ENCODE peak calls at places on chromosomes 12 and 14, in five cellular contexts. B is cardiac muscle cell, Q is esophagus muscularis mucosa, V is neural progenitor cell, M is A549. W is an unnamed sample.

GRCh38 chr14:53929871-53930685 is 26.5 kb downstream of the BMP4 start:
- DNase-seq in Q (no peak), B (no peak), M (peak), V (peak), W (no peak)

GRCh38 chr14:72948481-72949138 is 22.3 kb downstream of the DCAF4 start:
- DNase-seq in Q (no peak), B (peak), V (peak), M (peak), W (no peak)

GRCh38 chr14:68688872-68689371 is 103.9 kb downstream of the ZFP36L1 start:
- DNase-seq in V (peak), B (peak), M (no peak), Q (no peak), W (no peak)

GRCh38 chr12:102474438-102475064 is 5.8 kb downstream of the IGF1 start:
- DNase-seq in M (no peak), Q (no peak), B (no peak), V (no peak), W (no peak)

GRCh38 chr14:92561906-92562489 is 48.4 kb downstream of the RIN3 start:
- DNase-seq in M (no peak), Q (no peak), B (no peak), V (no peak), W (no peak)

GRCh38 chr12:40446385-40446784 is 221.6 kb downstream of the LRRK2 start:
- DNase-seq in V (peak), M (peak), B (no peak), Q (no peak), W (no peak)

GRCh38 chr14:89259951-89260350 is 157.1 kb downstream of the FOXN3 start:
- DNase-seq in M (no peak), V (no peak), B (no peak), Q (no peak), W (peak)

GRCh38 chr14:67241416-67242362 is at the start of gene PALS1:
- DNase-seq in B (peak), V (no peak), Q (peak), M (peak), W (peak)

GRCh38 chr12:129681151-129681550 is 222.7 kb downstream of the TMEM132D start:
- DNase-seq in Q (peak), M (no peak), B (no peak), V (no peak), W (no peak)

GRCh38 chr12:59940676-59941342 is 345.0 kb downstream of the SLC16A7 start:
- DNase-seq in V (no peak), Q (no peak), M (no peak), B (no peak), W (no peak)

GRCh38 chr14:22982013-22982476 is 306 bp downstream of the AJUBA start:
- DNase-seq in Q (no peak), M (no peak), B (no peak), V (no peak), W (no peak)

GRCh38 chr12:14167005-14167628 is 185.7 kb upstream of the GRIN2B start:
- DNase-seq in V (peak), B (peak), Q (no peak), M (peak), W (no peak)

GRCh38 chr14:36944307-36945010 is 227.9 kb downstream of the SLC25A21 start:
- DNase-seq in Q (no peak), V (no peak), M (no peak), B (no peak), W (no peak)

GRCh38 chr12:111155020-111155419 is 213.9 kb downstream of the PHETA1 start:
- DNase-seq in Q (no peak), B (no peak), M (no peak), V (no peak), W (no peak)

GRCh38 chr12:30805959-30806358 is 51.2 kb upstream of the CAPRIN2 start:
- DNase-seq in M (no peak), Q (peak), V (no peak), B (no peak), W (no peak)

GRCh38 chr14:71415404-71415690 is 508.1 kb downstream of the PCNX1 start:
- DNase-seq in V (no peak), M (no peak), Q (no peak), B (peak), W (no peak)

GRCh38 chr14:54567224-54567633 is 301 bp downstream of the SAMD4A start:
- DNase-seq in B (peak), V (peak), M (no peak), Q (no peak), W (no peak)

GRCh38 chr12:65443038-65443437 is 164.6 kb downstream of the MSRB3 start:
- DNase-seq in M (no peak), B (no peak), V (no peak), Q (no peak), W (no peak)

GRCh38 chr12:120719072-120719471 is 6.6 kb upstream of the ACADS start:
- DNase-seq in M (no peak), Q (no peak), B (no peak), V (no peak), W (no peak)

GRCh38 chr12:27577688-27578087 is 53.7 kb downstream of the PPFIBP1 start:
- DNase-seq in V (no peak), B (no peak), M (no peak), Q (no peak), W (no peak)

GRCh38 chr12:27576667-27577347 is 52.8 kb downstream of the PPFIBP1 start:
- DNase-seq in M (no peak), Q (no peak), B (no peak), V (no peak), W (no peak)

GRCh38 chr12:27575780-27576154 is 51.8 kb downstream of the PPFIBP1 start:
- DNase-seq in B (no peak), M (no peak), Q (no peak), V (no peak), W (no peak)

GRCh38 chr12:27573972-27574371 is 50.0 kb downstream of the PPFIBP1 start:
- DNase-seq in V (no peak), B (peak), Q (no peak), M (no peak), W (no peak)

GRCh38 chr12:27575099-27575779 is 51.2 kb downstream of the PPFIBP1 start:
- DNase-seq in V (no peak), B (no peak), Q (no peak), M (no peak), W (no peak)
- H3K27ac ChIP-seq in V (no peak), B (no peak), Q (no peak), M (no peak), W (peak)

GRCh38 chr12:54010972-54011664 is 2.3 kb downstream of the HOXC8 start:
- DNase-seq in Q (no peak), V (no peak), B (no peak), M (no peak), W (no peak)
- H3K4me3 ChIP-seq in Q (no peak), V (no peak), B (no peak), M (no peak), W (no peak)

GRCh38 chr12:67647547-67648305 is 819 bp upstream of the DYRK2 start:
- DNase-seq in Q (no peak), M (peak), B (peak), V (peak), W (peak)

GRCh38 chr12:67649165-67650126 is 901 bp downstream of the DYRK2 start:
- DNase-seq in B (no peak), V (peak), M (peak), Q (no peak), W (no peak)

GRCh38 chr12:67650127-67650495 is 1.6 kb downstream of the DYRK2 start:
- DNase-seq in B (no peak), M (peak), V (peak), Q (no peak), W (no peak)

GRCh38 chr12:67647251-67647546 is 1.3 kb upstream of the DYRK2 start:
- DNase-seq in V (peak), Q (no peak), M (no peak), B (no peak), W (no peak)

DNA sequence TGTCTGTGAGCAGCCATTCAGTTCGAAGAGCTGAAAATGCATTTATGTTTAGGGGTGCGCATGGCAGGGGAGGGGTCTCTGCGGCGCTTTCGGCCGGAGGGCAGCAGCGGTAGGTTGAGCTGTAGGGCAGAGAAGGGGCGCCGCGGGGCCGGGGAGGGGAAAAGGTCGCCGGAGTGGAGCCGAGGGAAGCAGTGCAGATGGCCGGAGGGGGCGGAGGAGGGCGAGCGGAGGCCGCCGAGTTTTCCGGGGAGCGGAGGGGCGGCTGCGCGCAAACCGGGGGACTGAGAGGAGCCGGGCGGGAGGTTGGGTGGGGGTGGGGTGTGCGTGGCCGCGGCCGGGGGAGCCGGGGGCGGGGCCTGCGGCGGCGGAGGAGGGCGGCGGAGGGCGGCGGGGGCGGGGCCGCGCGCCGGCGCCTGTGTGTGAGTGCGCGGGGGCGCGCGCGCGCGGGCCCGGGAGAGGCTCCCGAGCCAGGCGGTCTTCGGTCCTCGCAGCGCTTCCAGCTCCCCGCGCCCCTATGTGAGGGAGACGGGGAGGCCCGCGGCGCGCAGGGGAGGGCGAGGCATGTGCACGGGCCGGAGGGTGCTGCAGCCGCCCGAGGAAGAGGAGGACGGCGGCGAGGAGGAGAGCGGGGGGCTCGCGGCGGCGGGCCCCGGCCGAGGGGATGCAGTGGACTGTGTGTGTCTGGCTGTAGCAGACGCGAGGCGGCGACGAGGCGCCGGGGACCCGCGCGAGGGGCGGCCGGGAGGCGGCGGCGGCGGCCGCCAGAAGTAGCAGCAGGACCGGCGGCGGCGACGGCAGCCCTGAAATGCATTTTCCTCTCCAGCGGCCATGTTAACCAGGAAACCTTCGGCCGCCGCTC is at the start of gene DYRK2:
- DNase-seq in Q (no peak), M (peak), B (peak), V (peak), W (peak)
- TF ChIP-seq CTCF in Q (no peak), M (no peak), B (no peak), V (no peak), W (no peak)

GRCh38 chr12:51246254-51246853 is 7.7 kb downstream of the DAZAP2 start:
- DNase-seq in B (peak), V (no peak), M (no peak), Q (no peak), W (no peak)
- H3K27ac ChIP-seq in B (no peak), V (no peak), M (no peak), Q (no peak), W (peak)

GRCh38 chr14:60650382-60650961 is 1.2 kb upstream of the SIX1 start:
- DNase-seq in B (no peak), M (no peak), V (peak), Q (no peak), W (no peak)
- H3K4me3 ChIP-seq in B (no peak), M (peak), V (peak), Q (peak), W (peak)

GRCh38 chr14:94542811-94543449 is 18.3 kb upstream of the SERPINA4 start:
- DNase-seq in B (no peak), Q (no peak), V (no peak), M (no peak), W (no peak)
- TF ChIP-seq CTCF in B (no peak), Q (no peak), V (no peak), M (no peak), W (no peak)

W was measured in ascending aorta.